ENCODE peak calls at places on chromosomes 5 and 9, in six cellular contexts. P is MCF 10A, F is stomach, V is epithelial cell of proximal tubule, J is Calu3, S is tibial artery. B is an unnamed sample.

GRCh38 chr5:171207256-171207866 is 101.7 kb upstream of the TLX3 start:
- DNase-seq in F (no peak), S (no peak), V (peak; percentile 16), P (peak; percentile 69), J (peak; percentile 47), B (peak; percentile 5)

GRCh38 chr9:70830618-70831017 is 290.8 kb downstream of the TRPM3 start:
- DNase-seq in P (no peak), S (no peak), J (no peak), F (no peak), V (no peak), B (no peak)

GRCh38 chr9:68931821-68932220 is 82.1 kb downstream of the PRKACG start:
- DNase-seq in S (no peak), V (no peak), P (no peak), J (no peak), F (no peak), B (no peak)

GRCh38 chr5:57495285-57495684 is 12.7 kb upstream of the ACTBL2 start:
- DNase-seq in F (no peak), J (no peak), V (no peak), S (no peak), P (no peak), B (no peak)

GRCh38 chr9:79757906-79758669 is 186.3 kb downstream of the TLE4 start:
- DNase-seq in P (no peak), S (no peak), F (no peak), V (no peak), J (no peak), B (no peak)

GRCh38 chr5:140242099-140242498 is 60.8 kb downstream of the PFDN1 start:
- DNase-seq in V (no peak), S (no peak), P (no peak), F (no peak), J (no peak), B (no peak)

GRCh38 chr5:71693828-71694427 is 25.1 kb upstream of the CARTPT start:
- DNase-seq in V (no peak), J (no peak), F (no peak), P (no peak), S (no peak), B (no peak)

GRCh38 chr5:78367318-78367991 is 7.0 kb downstream of the SCAMP1 start:
- DNase-seq in P (no peak), F (no peak), J (no peak), V (no peak), S (no peak), B (no peak)

GRCh38 chr5:169013208-169013728 is 287.7 kb downstream of the SLIT3 start:
- DNase-seq in S (no peak), P (no peak), J (no peak), V (no peak), F (no peak), B (no peak)

GRCh38 chr5:8685704-8686103 is 816.8 kb downstream of the MTRR start:
- DNase-seq in V (no peak), F (no peak), S (no peak), P (no peak), J (no peak), B (no peak)

GRCh38 chr9:108142504-108143201 is 653.1 kb upstream of the KLF4 start:
- DNase-seq in J (no peak), F (peak; percentile 55), V (peak; percentile 84), S (peak; percentile 90), P (no peak), B (peak; percentile 81)

GRCh38 chr5:131998431-131999040 is 12.9 kb downstream of the ACSL6 start:
- DNase-seq in V (no peak), P (no peak), F (no peak), S (no peak), J (no peak), B (no peak)

GRCh38 chr9:32837551-32838058 is 54.3 kb downstream of the TMEM215 start:
- DNase-seq in P (no peak), V (no peak), S (no peak), J (no peak), F (no peak), B (no peak)

GRCh38 chr5:143576721-143577484 is 173.4 kb upstream of the NR3C1 start:
- DNase-seq in J (peak; percentile 24), S (no peak), V (no peak), F (no peak), P (peak; percentile 80), B (no peak)

GRCh38 chr9:129726322-129727160 is 26.3 kb downstream of the PTGES start:
- DNase-seq in V (no peak), P (peak; percentile 79), J (peak; percentile 61), S (peak; percentile 84), F (peak; percentile 67), B (peak; percentile 76)

GRCh38 chr5:36442796-36443195 is 141.1 kb upstream of the RANBP3L start:
- DNase-seq in S (no peak), P (peak; percentile 91), J (peak; percentile 37), V (no peak), F (peak; percentile 38), B (no peak)

GRCh38 chr5:94968507-94969095 is 316.3 kb downstream of the MCTP1 start:
- DNase-seq in V (peak; percentile 16), S (no peak), J (peak; percentile 36), F (no peak), P (peak; percentile 71), B (peak; percentile 16)

GRCh38 chr9:129027685-129028191 is 393 bp downstream of the SH3GLB2 start:
- DNase-seq in F (peak; percentile 78), V (no peak), S (peak; percentile 32), J (peak; percentile 49), P (peak; percentile 35), B (no peak)

GRCh38 chr5:133354323-133355161 is 257.8 kb downstream of the FSTL4 start:
- DNase-seq in F (no peak), V (no peak), S (no peak), J (no peak), P (no peak), B (no peak)

GRCh38 chr5:53733853-53734252 is 173.4 kb downstream of the NDUFS4 start:
- DNase-seq in F (no peak), V (no peak), P (peak; percentile 11), S (no peak), J (no peak), B (no peak)
- TF ChIP-seq CTCF in F (no peak), V (peak; percentile 34), P (no peak), S (no peak), J (no peak), B (no peak)

GRCh38 chr9:127930298-127931091 is at the start of gene PIP5KL1:
- DNase-seq in V (no peak), P (peak; percentile 76), J (peak; percentile 87), S (peak; percentile 76), F (peak; percentile 86), B (no peak)
- TF ChIP-seq CTCF in V (peak; percentile 12), P (no peak), J (no peak), S (no peak), F (no peak), B (peak; percentile 26)

DNA sequence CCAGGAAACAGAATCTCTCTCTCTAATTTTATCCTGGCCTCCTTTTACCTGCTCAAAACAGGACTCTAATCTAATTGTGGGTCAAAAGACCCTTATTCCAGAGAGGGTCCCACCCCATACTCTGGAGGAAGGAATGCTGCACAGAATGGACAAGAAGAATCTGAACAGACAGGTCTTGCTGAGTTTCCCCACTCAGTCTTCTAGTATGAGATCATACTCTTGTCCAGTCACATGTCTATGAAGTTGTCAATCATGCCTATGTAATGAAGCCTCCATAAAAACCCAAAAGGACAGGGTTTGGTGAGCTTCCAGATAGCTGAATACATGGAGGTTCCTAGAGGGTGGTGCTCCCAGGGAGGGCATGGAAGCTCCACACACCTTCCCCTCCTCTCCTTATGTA is 123.9 kb upstream of the FER start:
- DNase-seq in F (no peak), P (no peak), S (no peak), V (no peak), J (no peak), B (no peak)
- TF ChIP-seq CTCF in F (no peak), P (no peak), S (no peak), V (no peak), J (no peak), B (no peak)

GRCh38 chr9:112174965-112175795 is at the start of gene SUSD1:
- DNase-seq in F (peak; percentile 38), P (no peak), J (peak; percentile 30), S (no peak), V (no peak), B (no peak)
- TF ChIP-seq CTCF in F (no peak), P (no peak), J (no peak), S (no peak), V (no peak), B (no peak)

GRCh38 chr5:149598966-149599365 is 17.7 kb downstream of the ARHGEF37 start:
- DNase-seq in J (no peak), V (no peak), S (no peak), P (no peak), F (no peak), B (no peak)
- TF ChIP-seq CTCF in J (no peak), V (no peak), S (no peak), P (no peak), F (no peak), B (no peak)

GRCh38 chr5:136016945-136017530 is 11.8 kb upstream of the TGFBI start:
- DNase-seq in F (no peak), P (peak; percentile 100), S (no peak), J (peak; percentile 87), V (peak; percentile 96), B (peak; percentile 62)
- TF ChIP-seq CTCF in F (no peak), P (no peak), S (no peak), J (peak; percentile 19), V (peak; percentile 18), B (no peak)

DNA sequence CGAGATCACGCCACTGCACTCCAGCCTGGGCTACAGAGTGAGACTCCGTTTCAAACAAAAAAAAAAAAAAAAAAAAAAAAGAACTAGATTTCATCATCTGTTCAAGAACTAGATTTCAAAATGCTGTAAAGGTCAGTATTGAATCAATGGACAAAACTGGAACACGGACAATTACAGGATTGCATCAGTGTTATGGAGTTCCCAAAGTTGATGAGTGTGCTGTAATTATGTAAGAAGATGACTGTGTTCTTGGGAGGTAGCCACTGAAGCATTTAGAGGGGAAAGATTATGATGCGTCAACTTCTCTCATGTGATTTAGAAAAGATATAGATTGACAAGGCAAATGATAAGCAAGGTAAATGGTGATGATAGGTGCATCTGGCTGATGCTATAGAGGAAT is 6.5 kb downstream of the FAM240B start:
- DNase-seq in P (peak; percentile 97), V (peak; percentile 96), J (no peak), F (no peak), S (no peak), B (peak; percentile 68)
- TF ChIP-seq CTCF in P (no peak), V (no peak), J (no peak), F (no peak), S (no peak), B (no peak)

GRCh38 chr5:32780508-32780919 is 69.4 kb downstream of the NPR3 start:
- DNase-seq in F (no peak), J (no peak), S (no peak), P (peak; percentile 77), V (no peak), B (no peak)
- TF ChIP-seq CTCF in F (no peak), J (no peak), S (no peak), P (no peak), V (no peak), B (no peak)

GRCh38 chr5:22572941-22573340 is 280.2 kb downstream of the CDH12 start:
- DNase-seq in J (no peak), P (no peak), S (no peak), V (no peak), F (no peak), B (no peak)
- TF ChIP-seq CTCF in J (no peak), P (no peak), S (no peak), V (no peak), F (no peak), B (no peak)